ENCODE peak calls at places on chromosome 18, in nine cellular contexts. F, N, W, X, P, V, R, O and M are unnamed samples.

GRCh38 chr18:10033038-10033437 is 119.2 kb downstream of the VAPA start:
- DNase-seq in O (no peak), X (no peak), R (no peak), P (no peak), W (no peak), V (no peak), N (no peak), F (no peak), M (no peak)

GRCh38 chr18:77068890-77069312 is 63.7 kb downstream of the MBP start:
- DNase-seq in W (no peak), P (no peak), N (no peak), O (no peak), X (no peak), F (no peak), V (peak), R (no peak), M (no peak)

GRCh38 chr18:56235061-56235772 is 403.2 kb downstream of the TXNL1 start:
- DNase-seq in F (no peak), W (no peak), P (no peak), R (no peak), V (no peak), N (peak), X (no peak), O (no peak), M (no peak)

GRCh38 chr18:48942554-48943261 is 8.1 kb downstream of the SMAD7 start:
- DNase-seq in R (no peak), V (no peak), N (peak), X (no peak), F (peak), P (peak), W (no peak), O (no peak), M (no peak)

GRCh38 chr18:42296192-42296591 is 341.2 kb downstream of the PIK3C3 start:
- DNase-seq in O (no peak), V (no peak), W (no peak), N (no peak), R (no peak), X (no peak), P (no peak), F (no peak), M (no peak)

GRCh38 chr18:55506074-55506473 is 81.9 kb downstream of the TCF4 start:
- DNase-seq in X (no peak), V (no peak), O (no peak), R (no peak), W (no peak), F (no peak), P (no peak), N (peak), M (no peak)

GRCh38 chr18:71682591-71682990 is 861.6 kb downstream of the CBLN2 start:
- DNase-seq in P (no peak), W (no peak), V (no peak), N (no peak), F (no peak), R (no peak), O (no peak), X (no peak), M (no peak)

GRCh38 chr18:46009158-46009866 is 42.2 kb upstream of the EPG5 start:
- DNase-seq in W (no peak), O (no peak), V (no peak), F (no peak), X (no peak), R (no peak), P (no peak), N (no peak), M (no peak)

GRCh38 chr18:75213610-75214009 is 3.0 kb downstream of the TSHZ1 start:
- DNase-seq in F (peak), N (no peak), R (no peak), V (no peak), P (no peak), X (no peak), W (peak), O (no peak), M (no peak)

GRCh38 chr18:51425475-51425874 is 228.0 kb upstream of the MEX3C start:
- DNase-seq in N (no peak), R (no peak), O (no peak), P (no peak), X (no peak), F (no peak), W (no peak), V (peak), M (no peak)

GRCh38 chr18:37253424-37254255 is 312.0 kb downstream of the CELF4 start:
- DNase-seq in X (no peak), P (no peak), R (peak), N (peak), F (no peak), V (peak), O (no peak), W (peak), M (no peak)

GRCh38 chr18:46260016-46260878 is 156.1 kb downstream of the HAUS1 start:
- DNase-seq in F (peak), R (no peak), O (no peak), P (peak), V (no peak), W (no peak), X (no peak), N (no peak), M (no peak)

GRCh38 chr18:13222371-13223281 is 4.1 kb downstream of the LDLRAD4 start:
- DNase-seq in F (peak), O (no peak), X (no peak), P (no peak), V (no peak), W (peak), N (peak), R (peak), M (no peak)

GRCh38 chr18:6633370-6633769 is 96.1 kb upstream of the ARHGAP28 start:
- DNase-seq in P (no peak), V (no peak), N (no peak), F (no peak), R (no peak), O (no peak), W (no peak), X (no peak), M (no peak)

GRCh38 chr18:61551586-61551985 is 218.4 kb downstream of the CDH20 start:
- DNase-seq in W (peak), R (no peak), X (peak), N (peak), F (peak), V (peak), O (no peak), P (peak), M (no peak)

GRCh38 chr18:56461151-56461550 is 177.2 kb downstream of the TXNL1 start:
- DNase-seq in W (no peak), N (no peak), X (no peak), P (no peak), O (no peak), F (no peak), R (no peak), V (no peak), M (no peak)

GRCh38 chr18:29309352-29309751 is 1132.4 kb upstream of the CDH2 start:
- DNase-seq in V (no peak), W (no peak), P (no peak), N (peak), O (no peak), X (no peak), R (no peak), F (no peak), M (no peak)

GRCh38 chr18:3799515-3799914 is 349.5 kb downstream of the TGIF1 start:
- DNase-seq in R (no peak), W (no peak), F (no peak), O (no peak), N (peak), P (no peak), X (no peak), V (no peak), M (no peak)

GRCh38 chr18:30113454-30113853 is 929.1 kb downstream of the DSC3 start:
- DNase-seq in N (peak), W (no peak), R (no peak), X (no peak), V (no peak), P (no peak), F (no peak), O (no peak), M (no peak)

GRCh38 chr18:45602926-45603325 is 12.3 kb upstream of the SLC14A2 start:
- DNase-seq in P (peak), N (no peak), F (no peak), X (no peak), V (no peak), W (no peak), R (no peak), O (no peak), M (no peak)

GRCh38 chr18:13110559-13110958 is 108.0 kb upstream of the LDLRAD4 start:
- DNase-seq in O (no peak), X (no peak), V (no peak), F (no peak), R (no peak), W (no peak), N (no peak), P (no peak), M (no peak)

GRCh38 chr18:50662177-50662576 is 102.3 kb downstream of the MAPK4 start:
- DNase-seq in X (no peak), N (peak), W (no peak), V (no peak), P (no peak), O (no peak), F (peak), R (no peak), M (no peak)

GRCh38 chr18:903703-904102 is 968 bp upstream of the ADCYAP1 start:
- DNase-seq in W (no peak), R (peak), F (peak), N (peak), O (no peak), P (peak), X (no peak), V (peak), M (no peak)

GRCh38 chr18:43060020-43060419 is 55.5 kb downstream of the RIT2 start:
- DNase-seq in R (no peak), V (no peak), X (peak), F (peak), W (no peak), N (peak), P (peak), O (no peak), M (no peak)

GRCh38 chr18:70469916-70470315 is 181.1 kb downstream of the SOCS6 start:
- DNase-seq in X (no peak), R (no peak), N (peak), P (peak), W (no peak), O (no peak), F (peak), V (no peak), M (no peak)